ENCODE peak calls at places on chromosomes 11 and 22, in nine cellular contexts. Y, H, L, J, G, F, S, W and O are unnamed samples.

GRCh38 chr11:104653011-104653806 is 245.1 kb downstream of the CASP12 start:
- DNase-seq in H (no peak), W (peak; percentile 11), L (no peak), J (no peak), Y (no peak), F (no peak), G (no peak), S (no peak), O (no peak)

GRCh38 chr11:9092846-9093778 is 1.7 kb upstream of the SCUBE2 start:
- DNase-seq in H (no peak), J (no peak), G (no peak), L (no peak), W (no peak), F (no peak), S (no peak), Y (no peak), O (peak; percentile 6)

GRCh38 chr11:37788141-37788877 is 1190.3 kb upstream of the RAG2 start:
- DNase-seq in G (no peak), W (peak; percentile 96), L (no peak), Y (no peak), J (peak; percentile 36), F (no peak), S (no peak), H (no peak), O (peak; percentile 92)

GRCh38 chr11:13940611-13941256 is 21.8 kb upstream of the SPON1 start:
- DNase-seq in S (no peak), G (no peak), W (no peak), L (peak; percentile 64), J (no peak), H (peak; percentile 55), Y (no peak), F (no peak), O (no peak)

GRCh38 chr11:128095459-128096096 is 491.8 kb downstream of the ETS1 start:
- DNase-seq in L (no peak), G (no peak), Y (no peak), S (no peak), W (peak; percentile 96), J (peak; percentile 6), F (no peak), H (no peak), O (peak; percentile 72)

GRCh38 chr11:38900156-38900679 is 2302.2 kb upstream of the RAG2 start:
- DNase-seq in S (no peak), W (no peak), J (no peak), Y (no peak), L (no peak), F (no peak), H (no peak), G (no peak), O (no peak)

GRCh38 chr22:38549106-38549884 is 20.7 kb downstream of the DMC1 start:
- DNase-seq in S (no peak), H (no peak), L (no peak), J (no peak), Y (no peak), G (no peak), W (no peak), F (no peak), O (no peak)

GRCh38 chr11:95066721-95067041 is at the start of gene SRSF8:
- DNase-seq in Y (no peak), S (no peak), H (no peak), J (no peak), W (no peak), L (no peak), G (no peak), F (no peak), O (no peak)

GRCh38 chr22:37484115-37485005 is 1.8 kb downstream of the MFNG start:
- DNase-seq in J (no peak), Y (peak; percentile 54), G (peak; percentile 70), W (no peak), H (peak; percentile 78), S (peak; percentile 61), F (no peak), L (peak; percentile 92), O (no peak)

GRCh38 chr11:118027694-118028093 is 41.5 kb downstream of the IL10RA start:
- DNase-seq in W (no peak), J (no peak), S (no peak), L (no peak), G (no peak), Y (no peak), H (no peak), F (no peak), O (no peak)

GRCh38 chr22:23064381-23065068 is 5.8 kb upstream of the GNAZ start:
- DNase-seq in Y (no peak), J (no peak), G (no peak), S (no peak), F (no peak), W (no peak), H (no peak), L (peak; percentile 54), O (no peak)

GRCh38 chr22:40855104-40855959 is 1.1 kb downstream of the ST13 start:
- DNase-seq in G (no peak), S (no peak), H (no peak), J (no peak), L (peak; percentile 64), Y (no peak), F (no peak), W (peak; percentile 6), O (peak; percentile 45)

GRCh38 chr22:37880668-37881440 is 25.2 kb upstream of the MICALL1 start:
- DNase-seq in J (peak; percentile 50), Y (no peak), F (no peak), H (no peak), L (no peak), G (no peak), S (no peak), W (no peak), O (peak; percentile 40)

GRCh38 chr22:24076091-24076867 is 65.2 kb downstream of the CABIN1 start:
- DNase-seq in S (no peak), Y (no peak), H (no peak), J (no peak), W (peak; percentile 10), G (no peak), F (no peak), L (peak; percentile 34), O (no peak)

GRCh38 chr11:112304914-112305313 is 44.3 kb upstream of the PLET1 start:
- DNase-seq in F (no peak), S (no peak), J (no peak), H (no peak), G (no peak), W (no peak), L (no peak), Y (no peak), O (no peak)

GRCh38 chr11:93001812-93002211 is 32.4 kb downstream of the MTNR1B start:
- DNase-seq in H (no peak), F (no peak), L (no peak), Y (no peak), S (no peak), W (no peak), J (no peak), G (no peak), O (no peak)

GRCh38 chr11:60170566-60170965 is 12.3 kb downstream of the MS4A6A start:
- DNase-seq in L (no peak), H (no peak), W (peak; percentile 54), S (no peak), F (no peak), J (no peak), Y (no peak), G (no peak), O (no peak)

GRCh38 chr11:638616-639323 is 1.7 kb downstream of the DRD4 start:
- DNase-seq in H (no peak), L (no peak), G (no peak), J (no peak), F (no peak), Y (no peak), W (no peak), S (no peak), O (no peak)

GRCh38 chr11:130211144-130211543 is 51.6 kb downstream of the ST14 start:
- DNase-seq in S (no peak), F (no peak), H (no peak), L (no peak), W (no peak), G (no peak), Y (no peak), J (no peak), O (no peak)

GRCh38 chr11:2687782-2688191 is 12.0 kb downstream of the KCNQ1OT1 start:
- DNase-seq in S (no peak), L (peak; percentile 33), W (no peak), F (no peak), Y (no peak), J (no peak), G (no peak), H (no peak), O (no peak)

GRCh38 chr11:114354076-114354475 is 46.2 kb downstream of the C11orf71 start:
- DNase-seq in L (no peak), G (no peak), J (peak; percentile 62), H (no peak), F (no peak), W (peak; percentile 91), S (no peak), Y (no peak), O (peak; percentile 92)

GRCh38 chr11:117868815-117869642 is 7.4 kb downstream of the FXYD6 start:
- DNase-seq in J (no peak), L (peak; percentile 48), W (no peak), F (no peak), Y (no peak), G (no peak), H (no peak), S (no peak), O (no peak)

GRCh38 chr22:43882122-43882767 is 9.6 kb downstream of the PNPLA5 start:
- DNase-seq in J (no peak), L (peak; percentile 48), W (no peak), F (no peak), H (no peak), Y (no peak), S (no peak), G (no peak), O (no peak)

GRCh38 chr11:47378011-47378835 is at the start of gene SPI1:
- DNase-seq in W (no peak), H (no peak), J (no peak), L (no peak), Y (no peak), S (no peak), F (no peak), G (no peak), O (no peak)

GRCh38 chr11:84558085-84558905 is 1068.8 kb downstream of the DLG2 start:
- DNase-seq in G (no peak), J (peak; percentile 4), F (no peak), S (no peak), L (no peak), H (no peak), W (peak; percentile 27), Y (no peak), O (peak; percentile 57)